ENCODE peak calls at places on chromosomes 5 and 9, in four cellular contexts. One of them, this sample, is unnamed.

GRCh38 chr9:19379283-19379682 is 753 bp downstream of the RPS6 start:
- DNase-seq in WTC11: no peak
- DNase-seq in astrocyte: no peak
- DNase-seq in endodermal cell: no peak
- DNase-seq in this sample: no peak

GRCh38 chr5:142749321-142749720 is 20.9 kb upstream of the ARHGAP26 start:
- DNase-seq in endodermal cell: no peak
- DNase-seq in WTC11: no peak
- DNase-seq in astrocyte: peak; percentile 73
- DNase-seq in this sample: no peak

GRCh38 chr9:70105142-70105541 is 61.5 kb downstream of the MAMDC2 start:
- DNase-seq in astrocyte: peak; percentile 32
- DNase-seq in endodermal cell: no peak
- DNase-seq in WTC11: no peak
- DNase-seq in this sample: no peak

GRCh38 chr5:57447656-57448055 is 35.0 kb downstream of the ACTBL2 start:
- DNase-seq in endodermal cell: no peak
- DNase-seq in WTC11: no peak
- DNase-seq in astrocyte: peak; percentile 82
- DNase-seq in this sample: no peak

GRCh38 chr9:19759066-19759465 is 29.8 kb downstream of the SLC24A2 start:
- DNase-seq in astrocyte: no peak
- DNase-seq in endodermal cell: no peak
- DNase-seq in WTC11: no peak
- DNase-seq in this sample: no peak

GRCh38 chr9:79623799-79624721 is 52.3 kb downstream of the TLE4 start:
- DNase-seq in astrocyte: no peak
- DNase-seq in endodermal cell: no peak
- DNase-seq in WTC11: no peak
- DNase-seq in this sample: no peak

GRCh38 chr5:125056641-125057345 is 310.4 kb upstream of the ZNF608 start:
- DNase-seq in astrocyte: no peak
- DNase-seq in endodermal cell: no peak
- DNase-seq in WTC11: no peak
- DNase-seq in this sample: no peak

GRCh38 chr5:128338649-128339048 is 199.4 kb downstream of the FBN2 start:
- DNase-seq in astrocyte: no peak
- DNase-seq in endodermal cell: no peak
- DNase-seq in WTC11: no peak
- DNase-seq in this sample: no peak

GRCh38 chr5:83368317-83368716 is 103.2 kb upstream of the VCAN start:
- DNase-seq in endodermal cell: no peak
- DNase-seq in WTC11: no peak
- DNase-seq in astrocyte: peak; percentile 90
- DNase-seq in this sample: peak; percentile 73

GRCh38 chr5:123708074-123708806 is 196.3 kb downstream of the CSNK1G3 start:
- DNase-seq in WTC11: no peak
- DNase-seq in endodermal cell: no peak
- DNase-seq in astrocyte: peak; percentile 88
- DNase-seq in this sample: peak; percentile 71

GRCh38 chr5:148792649-148793048 is 33.8 kb upstream of the ADRB2 start:
- DNase-seq in astrocyte: no peak
- DNase-seq in endodermal cell: no peak
- DNase-seq in WTC11: no peak
- DNase-seq in this sample: no peak

GRCh38 chr5:543755-544674 is 19.8 kb upstream of the SLC9A3 start:
- DNase-seq in endodermal cell: no peak
- DNase-seq in WTC11: peak; percentile 8
- DNase-seq in astrocyte: no peak
- DNase-seq in this sample: no peak

GRCh38 chr9:128101231-128101641 is 26.3 kb downstream of the PTGES2 start:
- DNase-seq in astrocyte: no peak
- DNase-seq in endodermal cell: no peak
- DNase-seq in WTC11: no peak
- DNase-seq in this sample: no peak

GRCh38 chr9:136527721-136528710 is 17.8 kb downstream of the NOTCH1 start:
- DNase-seq in endodermal cell: peak; percentile 82
- DNase-seq in WTC11: no peak
- DNase-seq in astrocyte: no peak
- DNase-seq in this sample: no peak

GRCh38 chr5:176533390-176533789 is 3.8 kb downstream of the RNF44 start:
- DNase-seq in WTC11: no peak
- DNase-seq in endodermal cell: no peak
- DNase-seq in astrocyte: no peak
- DNase-seq in this sample: no peak

GRCh38 chr5:59188415-59189225 is 605.7 kb downstream of the RAB3C start:
- DNase-seq in endodermal cell: peak; percentile 81
- DNase-seq in WTC11: peak; percentile 63
- DNase-seq in astrocyte: peak; percentile 44
- DNase-seq in this sample: no peak

GRCh38 chr5:78927657-78928282 is 57.3 kb downstream of the ARSB start:
- DNase-seq in endodermal cell: peak; percentile 94
- DNase-seq in astrocyte: peak; percentile 83
- DNase-seq in WTC11: peak; percentile 49
- DNase-seq in this sample: no peak

GRCh38 chr9:33287087-33287490 is 3.2 kb upstream of the NFX1 start:
- DNase-seq in astrocyte: peak; percentile 38
- DNase-seq in endodermal cell: peak; percentile 73
- DNase-seq in WTC11: no peak
- DNase-seq in this sample: peak; percentile 54

GRCh38 chr9:2817987-2818386 is 25.9 kb downstream of the PUM3 start:
- DNase-seq in WTC11: no peak
- DNase-seq in astrocyte: peak; percentile 96
- DNase-seq in endodermal cell: no peak
- DNase-seq in this sample: peak; percentile 61

GRCh38 chr9:27497883-27498553 is 26.1 kb upstream of the IFNK start:
- DNase-seq in WTC11: no peak
- DNase-seq in astrocyte: no peak
- DNase-seq in endodermal cell: no peak
- DNase-seq in this sample: no peak

GRCh38 chr5:41286696-41287095 is 73.4 kb upstream of the C6 start:
- DNase-seq in endodermal cell: no peak
- DNase-seq in astrocyte: no peak
- DNase-seq in WTC11: no peak
- DNase-seq in this sample: no peak

GRCh38 chr5:41289970-41290464 is 76.7 kb upstream of the C6 start:
- DNase-seq in WTC11: no peak
- DNase-seq in endodermal cell: no peak
- DNase-seq in astrocyte: no peak
- DNase-seq in this sample: no peak

GRCh38 chr5:41284938-41285337 is 71.6 kb upstream of the C6 start:
- DNase-seq in WTC11: no peak
- DNase-seq in endodermal cell: no peak
- DNase-seq in astrocyte: no peak
- DNase-seq in this sample: no peak

GRCh38 chr5:41290810-41291209 is 77.5 kb upstream of the C6 start:
- DNase-seq in WTC11: no peak
- DNase-seq in astrocyte: no peak
- DNase-seq in endodermal cell: no peak
- DNase-seq in this sample: no peak

GRCh38 chr5:41286165-41286564 is 72.8 kb upstream of the C6 start:
- DNase-seq in WTC11: no peak
- DNase-seq in endodermal cell: no peak
- DNase-seq in astrocyte: no peak
- DNase-seq in this sample: no peak
- TF ChIP-seq CTCF in WTC11: no peak
- TF ChIP-seq CTCF in endodermal cell: no peak
- TF ChIP-seq CTCF in astrocyte: no peak
- TF ChIP-seq CTCF in this sample: no peak

DNA sequence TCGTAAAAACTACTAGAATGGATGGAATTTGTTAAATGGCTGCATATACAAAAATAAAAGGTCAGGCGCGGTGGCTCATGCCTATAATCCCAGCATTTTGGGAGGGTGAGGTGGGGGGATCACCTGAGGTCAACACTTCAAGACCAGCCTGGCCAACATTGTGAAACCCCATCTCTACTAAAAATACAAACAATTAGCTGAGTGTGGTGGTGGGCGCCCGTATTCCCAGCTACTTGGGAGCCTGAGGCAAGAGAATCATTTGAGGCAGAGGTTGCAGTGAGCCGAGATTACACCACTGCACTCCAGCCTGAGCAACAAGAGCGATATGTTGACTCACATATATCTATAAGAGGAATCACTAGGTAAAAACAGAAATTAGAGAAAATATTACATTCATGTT is 9.3 kb upstream of the GPR150 start:
- DNase-seq in WTC11: no peak
- DNase-seq in astrocyte: no peak
- DNase-seq in endodermal cell: no peak
- DNase-seq in this sample: no peak
- TF ChIP-seq CTCF in WTC11: no peak
- TF ChIP-seq CTCF in astrocyte: no peak
- TF ChIP-seq CTCF in endodermal cell: no peak
- TF ChIP-seq CTCF in this sample: no peak

GRCh38 chr5:122498163-122498562 is 186.1 kb downstream of the SNCAIP start:
- DNase-seq in endodermal cell: peak; percentile 86
- DNase-seq in WTC11: peak; percentile 63
- DNase-seq in astrocyte: no peak
- DNase-seq in this sample: no peak
- TF ChIP-seq CTCF in endodermal cell: peak; percentile 81
- TF ChIP-seq CTCF in WTC11: no peak
- TF ChIP-seq CTCF in astrocyte: peak; percentile 19
- TF ChIP-seq CTCF in this sample: peak; percentile 62

GRCh38 chr9:16192403-16193017 is 639.7 kb downstream of the CCDC171 start:
- DNase-seq in astrocyte: peak; percentile 62
- DNase-seq in endodermal cell: no peak
- DNase-seq in WTC11: no peak
- DNase-seq in this sample: no peak
- TF ChIP-seq CTCF in astrocyte: no peak
- TF ChIP-seq CTCF in endodermal cell: no peak
- TF ChIP-seq CTCF in WTC11: no peak
- TF ChIP-seq CTCF in this sample: no peak

DNA sequence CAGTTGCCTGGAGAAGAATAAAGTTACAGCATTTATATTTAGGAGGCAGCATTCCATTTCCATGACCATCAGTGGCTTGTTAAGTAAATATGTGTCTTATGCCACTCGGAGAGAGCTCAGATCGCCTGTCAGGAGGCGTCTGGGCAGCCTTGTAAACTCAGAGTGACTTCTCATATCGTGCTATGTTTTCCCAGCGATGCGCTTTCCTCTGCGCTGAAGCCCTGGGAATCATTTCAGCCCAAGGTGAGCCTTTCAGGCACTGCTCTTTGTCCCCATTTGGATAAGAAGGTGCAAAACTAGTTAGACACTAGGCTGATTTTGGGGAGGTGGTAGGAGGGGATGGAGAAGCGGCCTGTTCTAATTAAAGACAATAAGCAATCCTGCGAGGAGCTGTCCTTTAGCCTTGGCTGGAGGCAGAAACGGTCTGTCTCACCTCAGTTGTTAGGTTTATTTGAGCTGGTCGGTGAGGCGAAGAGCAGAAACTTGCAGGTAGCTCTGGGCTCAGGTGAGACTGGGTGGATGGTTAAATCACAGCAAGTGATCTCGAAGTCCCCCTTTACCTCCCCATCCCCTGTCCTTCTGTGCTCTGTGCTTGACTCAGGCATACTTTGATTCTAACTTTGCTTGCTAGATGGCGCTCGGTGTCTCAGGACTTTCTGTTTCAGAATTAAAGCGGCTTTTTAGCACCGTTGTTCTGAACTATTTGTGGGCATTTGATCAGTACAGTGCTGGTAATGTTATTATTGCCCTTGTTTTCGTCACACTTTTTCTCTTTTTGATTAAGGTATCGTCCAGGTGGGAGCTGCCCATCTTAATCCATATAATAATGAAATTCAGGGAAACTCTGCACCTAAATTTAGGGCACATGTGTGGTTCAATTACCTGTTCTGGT is 24.6 kb downstream of the NR2F1 start:
- DNase-seq in endodermal cell: peak; percentile 85
- DNase-seq in WTC11: peak; percentile 58
- DNase-seq in astrocyte: peak; percentile 87
- DNase-seq in this sample: no peak
- TF ChIP-seq CTCF in endodermal cell: peak; percentile 71
- TF ChIP-seq CTCF in WTC11: no peak
- TF ChIP-seq CTCF in astrocyte: peak; percentile 70
- TF ChIP-seq CTCF in this sample: peak; percentile 63

DNA sequence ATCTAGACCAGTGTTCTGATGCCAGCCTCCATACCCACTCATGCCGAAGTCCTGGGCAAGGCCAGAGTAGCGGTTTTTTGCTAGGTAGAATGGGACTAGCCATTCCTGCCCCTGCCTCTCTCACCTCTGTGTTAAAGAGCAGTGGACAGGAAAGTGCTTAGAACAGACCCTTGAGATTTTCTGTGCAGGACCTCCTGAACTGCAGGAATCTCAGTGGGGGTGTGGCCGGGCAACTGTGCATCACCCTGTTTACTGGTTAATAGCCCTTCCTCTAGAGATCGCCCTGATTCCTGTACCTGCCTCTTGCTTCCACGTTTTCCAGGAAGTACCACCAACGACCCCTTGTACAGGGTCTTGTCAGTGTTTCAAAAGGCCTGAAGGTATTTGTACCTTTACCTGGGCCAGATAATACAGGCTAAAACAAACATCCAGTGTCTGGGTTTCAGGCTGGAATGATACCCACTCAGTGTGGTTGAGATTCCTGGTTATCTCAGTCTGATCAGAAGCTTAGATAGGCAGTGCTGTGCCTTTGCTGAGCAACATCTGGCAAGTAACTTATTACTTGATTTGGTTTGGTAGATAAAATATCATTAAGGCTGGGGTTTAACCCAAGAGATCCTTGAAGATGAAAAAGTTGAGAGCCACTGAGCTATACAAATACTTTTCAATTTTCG is 65.9 kb downstream of the RGS3 start:
- DNase-seq in endodermal cell: peak; percentile 25
- DNase-seq in astrocyte: no peak
- DNase-seq in WTC11: no peak
- DNase-seq in this sample: no peak
- TF ChIP-seq CTCF in endodermal cell: no peak
- TF ChIP-seq CTCF in astrocyte: no peak
- TF ChIP-seq CTCF in WTC11: no peak
- TF ChIP-seq CTCF in this sample: no peak